ENCODE peak calls at places on chromosomes 7 and 10, in six cellular contexts. H is A549; N is RPMI7951; C is activated T-cell treated with anti-CD3 and anti-CD28 coated beads, Interleukin-2, amount 50 U/mL, for 72 hours; Q is posterior vena cava; R is left ventricle myocardium inferior. Z is an unnamed sample.

GRCh38 chr7:67847063-67847798 is 850.6 kb downstream of the TYW1 start:
- DNase-seq in C (no peak), N (no peak), Q (no peak), H (no peak), R (no peak), Z (no peak)

GRCh38 chr7:148218603-148219002 is 372.0 kb upstream of the C7orf33 start:
- DNase-seq in C (no peak), R (no peak), Q (no peak), H (no peak), N (no peak), Z (no peak)

GRCh38 chr7:90430614-90431445 is 27.6 kb downstream of the CLDN12 start:
- DNase-seq in Q (no peak), R (no peak), N (peak), H (no peak), C (no peak), Z (no peak)

GRCh38 chr7:67625257-67625713 is 628.7 kb downstream of the TYW1 start:
- DNase-seq in R (peak), H (peak), Q (peak), N (peak), C (peak), Z (peak)

GRCh38 chr10:121580276-121581116 is 17.7 kb downstream of the FGFR2 start:
- DNase-seq in H (no peak), C (no peak), R (no peak), Q (no peak), N (no peak), Z (no peak)

GRCh38 chr10:6052247-6053221 is 9.6 kb downstream of the IL2RA start:
- DNase-seq in N (no peak), H (no peak), R (no peak), C (peak), Q (no peak), Z (peak)

GRCh38 chr7:157061979-157062378 is 51.5 kb upstream of the MNX1 start:
- DNase-seq in Q (peak), R (no peak), C (no peak), N (no peak), H (no peak), Z (no peak)

GRCh38 chr7:47493971-47494370 is 87.9 kb downstream of the TNS3 start:
- DNase-seq in H (no peak), C (no peak), N (peak), R (no peak), Q (no peak), Z (no peak)

GRCh38 chr10:70940834-70941568 is 52.6 kb upstream of the PCBD1 start:
- DNase-seq in C (no peak), Q (no peak), N (peak), H (no peak), R (peak), Z (no peak)

GRCh38 chr7:26735976-26736600 is 128.3 kb downstream of the SKAP2 start:
- DNase-seq in R (no peak), Q (no peak), N (no peak), H (no peak), C (no peak), Z (no peak)

GRCh38 chr10:75007646-75008045 is 103.8 kb upstream of the SAMD8 start:
- DNase-seq in N (no peak), H (no peak), R (no peak), Q (no peak), C (no peak), Z (no peak)